ENCODE peak calls at places on chromosomes 5 and 9, in five cellular contexts. X is fibroblast of the aortic adventitia; T is RWPE1; B is CD8-positive, alpha-beta T cell; F is keratinocyte. I is an unnamed sample.

GRCh38 chr5:96023518-96023917 is 61.9 kb upstream of the ELL2 start:
- DNase-seq in X (peak; percentile 83), T (peak; percentile 44), B (no peak), F (no peak), I (no peak)

GRCh38 chr5:178460598-178461425 is 129.4 kb downstream of the COL23A1 start:
- DNase-seq in X (no peak), T (peak; percentile 79), B (peak; percentile 18), F (no peak), I (peak; percentile 60)

GRCh38 chr9:121283072-121283398 is 15.1 kb downstream of the GSN start:
- DNase-seq in X (no peak), T (no peak), B (no peak), F (no peak), I (no peak)

GRCh38 chr9:86948153-86948929 is 1.0 kb upstream of the GAS1 start:
- DNase-seq in X (peak; percentile 90), T (peak; percentile 71), B (peak; percentile 63), F (no peak), I (no peak)

GRCh38 chr5:31193026-31193425 is 460 bp upstream of the CDH6 start:
- DNase-seq in X (no peak), T (no peak), B (no peak), F (no peak), I (no peak)

GRCh38 chr9:15642369-15642962 is 89.6 kb downstream of the CCDC171 start:
- DNase-seq in X (peak; percentile 66), T (peak; percentile 42), B (no peak), F (no peak), I (no peak)

GRCh38 chr5:584846-585245 is 27.3 kb upstream of the CEP72 start:
- DNase-seq in X (no peak), T (no peak), B (no peak), F (no peak), I (no peak)

GRCh38 chr9:34929506-34930102 is 28.5 kb upstream of the PHF24 start:
- DNase-seq in X (peak; percentile 14), T (peak; percentile 25), B (no peak), F (no peak), I (peak; percentile 31)

GRCh38 chr9:114487607-114488300 is 17.5 kb downstream of the WHRN start:
- DNase-seq in X (peak; percentile 70), T (peak; percentile 80), B (peak; percentile 30), F (no peak), I (peak; percentile 51)

GRCh38 chr9:35939851-35940250 is 18.1 kb downstream of the OR2S2 start:
- DNase-seq in X (no peak), T (no peak), B (no peak), F (no peak), I (no peak)

GRCh38 chr9:15144567-15145174 is 162.3 kb downstream of the TTC39B start:
- DNase-seq in X (no peak), T (peak; percentile 69), B (no peak), F (no peak), I (no peak)

GRCh38 chr5:35145671-35146317 is 84.5 kb downstream of the PRLR start:
- DNase-seq in X (no peak), T (no peak), B (no peak), F (no peak), I (no peak)

GRCh38 chr9:32580631-32581300 is 7.8 kb upstream of the NDUFB6 start:
- DNase-seq in X (no peak), T (no peak), B (no peak), F (no peak), I (no peak)

GRCh38 chr5:3217114-3217513 is 378.5 kb upstream of the IRX1 start:
- DNase-seq in X (no peak), T (no peak), B (no peak), F (no peak), I (no peak)

GRCh38 chr5:180860273-180860886 is 696 bp downstream of the ZFP62 start:
- DNase-seq in X (peak; percentile 32), T (peak; percentile 64), B (peak; percentile 21), F (no peak), I (peak; percentile 32)

GRCh38 chr9:33139421-33140228 is 27.5 kb downstream of the B4GALT1 start:
- DNase-seq in X (peak; percentile 95), T (no peak), B (no peak), F (no peak), I (no peak)

GRCh38 chr5:110045153-110045552 is 355.4 kb downstream of the MAN2A1 start:
- DNase-seq in X (peak; percentile 13), T (no peak), B (no peak), F (no peak), I (no peak)

GRCh38 chr5:61234019-61234418 is 71.8 kb upstream of the SMIM15 start:
- DNase-seq in X (no peak), T (no peak), B (no peak), F (no peak), I (no peak)

GRCh38 chr5:133052317-133053175 is 733 bp downstream of the HSPA4 start:
- DNase-seq in X (peak; percentile 53), T (peak; percentile 63), B (peak; percentile 26), F (no peak), I (no peak)

GRCh38 chr9:692636-693459 is 148.6 kb upstream of the DMRT1 start:
- DNase-seq in X (no peak), T (no peak), B (no peak), F (no peak), I (no peak)

GRCh38 chr5:36939969-36940858 is 63.6 kb downstream of the NIPBL start:
- DNase-seq in X (no peak), T (no peak), B (no peak), F (no peak), I (no peak)

GRCh38 chr5:166722939-166723338 is 1568.5 kb upstream of the WWC1 start:
- DNase-seq in X (peak; percentile 6), T (peak; percentile 86), B (no peak), F (peak; percentile 21), I (no peak)

GRCh38 chr9:34518110-34518616 is 4.6 kb downstream of the ENHO start:
- DNase-seq in X (no peak), T (no peak), B (no peak), F (no peak), I (no peak)

GRCh38 chr9:98709968-98710965 is 1.5 kb upstream of the GABBR2 start:
- DNase-seq in X (peak; percentile 78), T (peak; percentile 50), B (no peak), F (no peak), I (no peak)

GRCh38 chr5:1050449-1051365 is 42.1 kb downstream of the NKD2 start:
- DNase-seq in X (no peak), T (no peak), B (no peak), F (no peak), I (no peak)

GRCh38 chr9:3337515-3337914 is 188.3 kb downstream of the RFX3 start:
- DNase-seq in X (peak; percentile 69), T (no peak), B (no peak), F (no peak), I (no peak)

GRCh38 chr5:179696605-179697004 is 2.2 kb upstream of the CANX start:
- DNase-seq in X (no peak), T (no peak), B (no peak), F (no peak), I (no peak)

GRCh38 chr5:82347213-82347947 is 69.2 kb upstream of the RPS23 start:
- DNase-seq in X (peak; percentile 81), T (no peak), B (no peak), F (no peak), I (no peak)

GRCh38 chr5:7802855-7803254 is 48.1 kb downstream of the CFAP90 start:
- DNase-seq in X (no peak), T (peak; percentile 10), B (no peak), F (no peak), I (no peak)

GRCh38 chr5:150637245-150638052 is 3.0 kb upstream of the SYNPO start:
- DNase-seq in X (peak; percentile 81), T (peak; percentile 82), B (no peak), F (no peak), I (no peak)

GRCh38 chr5:77993799-77994318 is 217.7 kb upstream of the TBCA start:
- DNase-seq in X (no peak), T (no peak), B (no peak), F (no peak), I (no peak)

GRCh38 chr9:25936031-25936430 is 257.8 kb upstream of the TUSC1 start:
- DNase-seq in X (no peak), T (no peak), B (no peak), F (no peak), I (no peak)

GRCh38 chr9:25939116-25939515 is 260.9 kb upstream of the TUSC1 start:
- DNase-seq in X (no peak), T (no peak), B (no peak), F (no peak), I (no peak)

GRCh38 chr9:25935188-25935587 is 256.9 kb upstream of the TUSC1 start:
- DNase-seq in X (no peak), T (no peak), B (no peak), F (no peak), I (no peak)
- TF ChIP-seq CTCF in X (no peak), T (no peak), B (no peak), F (no peak), I (no peak)

GRCh38 chr5:53871050-53871449 is 310.6 kb downstream of the NDUFS4 start:
- DNase-seq in X (peak; percentile 18), T (no peak), B (no peak), F (no peak), I (no peak)
- TF ChIP-seq CTCF in X (no peak), T (no peak), B (no peak), F (no peak), I (no peak)

GRCh38 chr9:132532171-132532570 is 50.2 kb upstream of the BARHL1 start:
- DNase-seq in X (no peak), T (no peak), B (no peak), F (no peak), I (no peak)

GRCh38 chr9:132537352-132537751 is 45.1 kb upstream of the BARHL1 start:
- DNase-seq in X (no peak), T (no peak), B (no peak), F (no peak), I (no peak)

GRCh38 chr9:132538071-132538470 is 44.3 kb upstream of the BARHL1 start:
- DNase-seq in X (no peak), T (no peak), B (no peak), F (no peak), I (no peak)

GRCh38 chr9:132536124-132536523 is 46.3 kb upstream of the BARHL1 start:
- DNase-seq in X (no peak), T (no peak), B (no peak), F (no peak), I (no peak)

DNA sequence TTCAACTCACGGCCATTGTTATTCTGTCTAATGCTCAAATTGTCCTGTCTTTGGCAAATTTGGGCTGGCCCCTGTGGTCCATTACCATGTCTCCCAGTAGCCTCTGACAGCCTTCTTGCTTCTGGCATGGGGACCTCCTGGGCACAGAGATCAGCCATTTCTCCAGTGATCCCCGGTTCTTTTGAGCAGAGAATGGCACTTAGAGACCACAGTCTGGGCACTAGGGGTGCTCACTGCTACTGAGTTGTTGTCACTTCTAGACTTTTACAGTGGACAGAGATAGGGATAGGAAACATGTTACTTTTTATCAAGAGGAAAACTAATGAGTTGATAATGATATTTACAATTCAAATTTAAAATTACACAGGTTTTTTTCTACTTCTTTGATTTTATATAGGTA is 47.6 kb upstream of the BARHL1 start:
- DNase-seq in X (no peak), T (no peak), B (no peak), F (no peak), I (no peak)
- TF ChIP-seq CTCF in X (no peak), T (no peak), B (no peak), F (no peak), I (no peak)

DNA sequence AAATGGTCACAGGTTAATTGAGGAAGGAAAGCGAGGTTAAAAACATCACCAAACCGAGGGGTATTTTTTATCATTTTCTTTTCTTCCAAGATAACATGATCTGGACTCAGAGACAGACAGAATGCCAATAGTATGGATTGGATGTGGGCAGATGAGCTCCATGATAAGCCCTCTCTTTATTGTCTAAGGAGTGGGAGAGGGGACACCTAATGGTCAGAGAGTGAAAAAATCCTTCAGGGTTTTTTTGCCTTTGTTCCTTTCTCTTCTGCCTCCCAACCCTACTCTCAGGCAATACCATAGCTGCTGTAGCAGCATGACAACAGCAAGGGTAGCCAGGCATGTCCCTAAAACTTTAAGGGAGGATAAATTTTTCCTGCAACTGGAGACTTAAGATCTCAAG is 94.7 kb downstream of the DIRAS2 start:
- DNase-seq in X (no peak), T (no peak), B (no peak), F (no peak), I (no peak)
- TF ChIP-seq CTCF in X (no peak), T (no peak), B (no peak), F (peak; percentile 20), I (no peak)

I was measured in D721Med.